ENCODE peak calls at places on chromosomes 12 and 14, in five cellular contexts. H, P, I, K and Y are unnamed samples.

GRCh38 chr12:19158909-19159308 is 29.4 kb downstream of the PLEKHA5 start:
- DNase-seq in H (no peak), K (no peak), I (no peak), P (no peak), Y (no peak)

GRCh38 chr12:2970744-2971143 is 11.5 kb downstream of the TEAD4 start:
- DNase-seq in I (peak), K (no peak), H (no peak), P (no peak), Y (no peak)

GRCh38 chr12:118650586-118650960 is 274.2 kb downstream of the SUDS3 start:
- DNase-seq in I (no peak), K (no peak), H (no peak), P (no peak), Y (no peak)

GRCh38 chr14:92692822-92693226 is 55.6 kb downstream of the LGMN start:
- DNase-seq in P (no peak), K (peak), I (no peak), H (peak), Y (no peak)

GRCh38 chr14:101849640-101850039 is 88.1 kb downstream of the PPP2R5C start:
- DNase-seq in P (no peak), H (no peak), I (no peak), K (no peak), Y (no peak)

GRCh38 chr12:78340406-78340805 is 509.7 kb downstream of the NAV3 start:
- DNase-seq in P (no peak), H (no peak), I (no peak), K (no peak), Y (no peak)

GRCh38 chr14:26180221-26180620 is 417.6 kb downstream of the NOVA1 start:
- DNase-seq in P (no peak), I (no peak), H (no peak), K (no peak), Y (no peak)

GRCh38 chr12:68611094-68611818 is 557 bp downstream of the RAP1B start:
- DNase-seq in K (peak), P (peak), I (peak), H (peak), Y (no peak)

GRCh38 chr14:52248057-52248456 is 19.4 kb upstream of the PTGDR start:
- DNase-seq in I (no peak), H (no peak), K (no peak), P (no peak), Y (no peak)

GRCh38 chr12:23887055-23887835 is 62.2 kb downstream of the SOX5 start:
- DNase-seq in H (no peak), P (no peak), I (no peak), K (no peak), Y (no peak)

GRCh38 chr12:57278465-57279453 is 27.8 kb upstream of the STAC3 start:
- DNase-seq in K (no peak), H (no peak), P (no peak), I (no peak), Y (no peak)

GRCh38 chr12:45878630-45879255 is 111.6 kb downstream of the SCAF11 start:
- DNase-seq in I (no peak), K (no peak), P (no peak), H (no peak), Y (no peak)

GRCh38 chr14:90626550-90626949 is 189.7 kb downstream of the TTC7B start:
- DNase-seq in K (no peak), H (no peak), P (no peak), I (peak), Y (no peak)

GRCh38 chr14:105536691-105537579 is 10.6 kb downstream of the TMEM121 start:
- DNase-seq in P (no peak), I (no peak), H (no peak), K (no peak), Y (no peak)

GRCh38 chr12:49301759-49302158 is 6.8 kb downstream of the PRPH start:
- DNase-seq in K (no peak), H (no peak), P (peak), I (no peak), Y (no peak)

GRCh38 chr12:126390969-126391566 is 1325.8 kb downstream of the AACS start:
- DNase-seq in H (no peak), P (no peak), K (no peak), I (no peak), Y (no peak)

GRCh38 chr12:51186465-51186864 is 13.5 kb upstream of the TFCP2 start:
- DNase-seq in P (no peak), H (no peak), K (no peak), I (no peak), Y (no peak)

GRCh38 chr12:125983784-125984510 is 918.7 kb downstream of the AACS start:
- DNase-seq in I (no peak), P (no peak), H (peak), K (no peak), Y (no peak)

GRCh38 chr14:23125933-23126524 is 7.0 kb upstream of the CEBPE start:
- DNase-seq in P (no peak), I (peak), K (no peak), H (no peak), Y (no peak)

GRCh38 chr12:89542912-89543592 is 17.2 kb upstream of the POC1B start:
- DNase-seq in P (peak), I (peak), K (no peak), H (peak), Y (peak)

GRCh38 chr12:56565510-56566101 is 44.0 kb downstream of the RBMS2 start:
- DNase-seq in H (peak), K (peak), I (peak), P (peak), Y (peak)

GRCh38 chr14:101839236-101839635 is 77.7 kb downstream of the PPP2R5C start:
- DNase-seq in H (no peak), P (peak), K (no peak), I (no peak), Y (no peak)

GRCh38 chr14:61706096-61706690 is 10.9 kb downstream of the HIF1A start:
- DNase-seq in H (no peak), K (no peak), P (no peak), I (no peak), Y (no peak)

GRCh38 chr12:122753213-122753571 is 568 bp downstream of the DENR start:
- DNase-seq in H (no peak), P (peak), K (no peak), I (no peak), Y (no peak)

GRCh38 chr14:74611672-74612345 is at the start of gene LTBP2:
- DNase-seq in P (no peak), K (no peak), H (no peak), I (no peak), Y (no peak)

GRCh38 chr12:1073652-1074051 is 82.6 kb downstream of the ERC1 start:
- DNase-seq in P (no peak), I (no peak), K (no peak), H (no peak), Y (no peak)

GRCh38 chr12:15978431-15978950 is 67.4 kb downstream of the DERA start:
- DNase-seq in H (no peak), P (no peak), I (no peak), K (no peak), Y (peak)

GRCh38 chr14:20555845-20556244 is 5.0 kb downstream of the RNASE9 start:
- DNase-seq in P (no peak), K (no peak), H (no peak), I (no peak), Y (no peak)

GRCh38 chr12:122319312-122319638 is 53.0 kb upstream of the VPS33A start:
- DNase-seq in K (no peak), H (no peak), I (no peak), P (no peak), Y (no peak)

GRCh38 chr12:13187399-13187798 is 9.1 kb upstream of the EMP1 start:
- DNase-seq in K (no peak), H (no peak), I (no peak), P (no peak), Y (no peak)

GRCh38 chr12:41980390-41980789 is 164.3 kb downstream of the GXYLT1 start:
- DNase-seq in I (no peak), K (no peak), P (no peak), H (no peak), Y (no peak)

GRCh38 chr12:73863541-73863940 is 674.1 kb upstream of the ATXN7L3B start:
- DNase-seq in H (no peak), I (no peak), P (no peak), K (no peak), Y (no peak)

GRCh38 chr12:66903782-66904396 is 225.0 kb upstream of the GRIP1 start:
- DNase-seq in P (no peak), I (no peak), K (no peak), H (no peak), Y (no peak)

GRCh38 chr12:79448816-79449215 is 241.9 kb downstream of the PAWR start:
- DNase-seq in H (no peak), P (no peak), K (no peak), I (no peak), Y (no peak)

GRCh38 chr12:80195143-80195726 is 95.9 kb downstream of the OTOGL start:
- DNase-seq in P (peak), H (no peak), I (no peak), K (no peak), Y (no peak)

GRCh38 chr12:66065146-66065545 is 65.4 kb downstream of the LLPH start:
- DNase-seq in K (no peak), I (no peak), H (no peak), P (no peak), Y (no peak)

GRCh38 chr12:49059063-49059384 is 1.6 kb downstream of the KMT2D start:
- DNase-seq in I (no peak), K (no peak), H (no peak), P (no peak), Y (no peak)

GRCh38 chr12:43789941-43790340 is 16.2 kb downstream of the TWF1 start:
- DNase-seq in H (no peak), I (no peak), K (no peak), P (no peak), Y (peak)

GRCh38 chr12:123250471-123251383 is 17.5 kb downstream of the MTRFR start:
- DNase-seq in H (peak), K (peak), P (no peak), I (peak), Y (no peak)

DNA sequence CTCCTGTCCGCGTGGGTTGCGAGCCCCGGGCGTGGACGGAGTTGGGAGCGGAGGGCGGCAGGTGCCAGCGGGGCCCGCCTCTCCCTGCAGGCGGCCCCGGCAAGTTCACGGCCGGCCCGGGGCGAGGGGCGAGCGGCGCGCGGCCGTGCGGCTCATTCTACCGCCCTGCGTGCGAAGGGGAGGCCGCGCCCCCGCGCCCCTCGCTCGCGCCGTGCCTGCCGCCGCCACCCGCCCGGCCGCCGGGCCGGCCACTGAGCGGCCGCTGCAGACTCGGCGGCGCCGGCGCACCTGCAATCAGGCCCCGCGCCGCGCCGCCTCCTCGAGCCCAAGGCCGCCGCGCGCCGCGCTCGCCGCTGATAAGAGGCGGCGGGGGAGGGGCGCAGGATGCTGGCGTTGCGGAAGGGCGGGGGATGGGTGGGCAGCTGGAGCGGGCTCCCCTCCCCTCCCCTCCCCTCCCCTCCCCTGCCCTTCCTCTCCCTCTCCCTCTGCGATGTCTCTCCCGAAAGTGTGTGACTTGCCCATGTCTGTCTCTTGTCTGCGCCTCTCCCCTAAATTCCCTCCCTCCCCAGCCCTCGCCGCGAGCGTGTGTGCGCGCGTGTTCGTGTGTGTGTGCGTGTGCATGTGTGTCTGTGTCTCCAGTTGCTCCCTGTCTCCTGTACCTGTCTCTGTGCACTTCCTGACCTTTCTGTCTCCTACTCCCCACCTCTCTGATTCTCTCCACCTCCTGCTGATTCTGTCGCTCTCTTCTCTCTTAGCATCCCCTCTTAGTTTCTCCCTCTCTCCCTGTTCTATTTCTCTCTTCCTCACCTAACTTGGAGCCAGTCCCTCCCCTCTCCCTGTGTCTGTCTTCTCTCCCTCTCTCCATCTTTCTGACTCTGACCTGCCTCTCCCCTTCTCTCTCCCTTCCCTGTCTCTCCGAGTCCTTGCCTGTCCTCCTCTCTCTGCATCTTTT is 768.1 kb upstream of the TBX3 start:
- DNase-seq in P (peak), K (no peak), I (no peak), H (peak), Y (no peak)
- H3K4me3 ChIP-seq in P (peak), K (no peak), I (peak), H (peak), Y (peak)

GRCh38 chr12:33605776-33606175 is 166.2 kb upstream of the SYT10 start:
- DNase-seq in H (no peak), K (no peak), I (no peak), P (peak), Y (no peak)
- TF ChIP-seq CTCF in H (peak), K (peak), I (no peak), P (peak), Y (peak)

DNA sequence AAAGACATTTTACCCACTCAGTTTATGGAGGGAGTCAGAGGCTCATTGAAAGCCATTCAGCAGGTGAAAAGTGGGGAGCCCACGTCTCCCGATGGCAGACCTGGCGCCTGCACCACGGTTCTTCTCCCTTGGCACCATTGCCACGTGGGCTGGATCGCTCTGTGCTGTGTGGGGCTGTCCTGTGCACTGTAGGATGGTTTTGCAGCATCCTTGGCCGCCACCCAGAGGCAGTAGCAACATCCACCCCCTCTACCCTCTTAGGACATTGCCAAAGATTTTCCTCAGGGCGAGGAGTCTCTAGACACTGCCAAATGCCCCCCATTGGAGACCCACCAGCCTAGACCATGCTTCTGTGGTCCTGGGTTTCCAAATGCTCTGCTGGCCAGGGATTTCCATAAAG is 60.2 kb downstream of the SYNE3 start:
- DNase-seq in K (peak), H (no peak), I (no peak), P (no peak), Y (no peak)
- H3K4me3 ChIP-seq in K (no peak), H (no peak), I (no peak), P (no peak), Y (no peak)

GRCh38 chr14:29536886-29537511 is 390.6 kb downstream of the PRKD1 start:
- DNase-seq in K (no peak), H (no peak), I (no peak), P (peak), Y (no peak)
- TF ChIP-seq CTCF in K (peak), H (peak), I (no peak), P (peak), Y (peak)

GRCh38 chr14:68470361-68470760 is 322.5 kb downstream of the ZFP36L1 start:
- DNase-seq in I (no peak), H (no peak), K (no peak), P (no peak), Y (no peak)

GRCh38 chr14:68469208-68469713 is 323.6 kb downstream of the ZFP36L1 start:
- DNase-seq in K (no peak), P (no peak), H (no peak), I (no peak), Y (no peak)

GRCh38 chr14:68471964-68472508 is 320.8 kb downstream of the ZFP36L1 start:
- DNase-seq in P (no peak), H (no peak), K (no peak), I (no peak), Y (no peak)

GRCh38 chr14:68473050-68473449 is 319.8 kb downstream of the ZFP36L1 start:
- DNase-seq in P (no peak), I (peak), H (no peak), K (peak), Y (no peak)

DNA sequence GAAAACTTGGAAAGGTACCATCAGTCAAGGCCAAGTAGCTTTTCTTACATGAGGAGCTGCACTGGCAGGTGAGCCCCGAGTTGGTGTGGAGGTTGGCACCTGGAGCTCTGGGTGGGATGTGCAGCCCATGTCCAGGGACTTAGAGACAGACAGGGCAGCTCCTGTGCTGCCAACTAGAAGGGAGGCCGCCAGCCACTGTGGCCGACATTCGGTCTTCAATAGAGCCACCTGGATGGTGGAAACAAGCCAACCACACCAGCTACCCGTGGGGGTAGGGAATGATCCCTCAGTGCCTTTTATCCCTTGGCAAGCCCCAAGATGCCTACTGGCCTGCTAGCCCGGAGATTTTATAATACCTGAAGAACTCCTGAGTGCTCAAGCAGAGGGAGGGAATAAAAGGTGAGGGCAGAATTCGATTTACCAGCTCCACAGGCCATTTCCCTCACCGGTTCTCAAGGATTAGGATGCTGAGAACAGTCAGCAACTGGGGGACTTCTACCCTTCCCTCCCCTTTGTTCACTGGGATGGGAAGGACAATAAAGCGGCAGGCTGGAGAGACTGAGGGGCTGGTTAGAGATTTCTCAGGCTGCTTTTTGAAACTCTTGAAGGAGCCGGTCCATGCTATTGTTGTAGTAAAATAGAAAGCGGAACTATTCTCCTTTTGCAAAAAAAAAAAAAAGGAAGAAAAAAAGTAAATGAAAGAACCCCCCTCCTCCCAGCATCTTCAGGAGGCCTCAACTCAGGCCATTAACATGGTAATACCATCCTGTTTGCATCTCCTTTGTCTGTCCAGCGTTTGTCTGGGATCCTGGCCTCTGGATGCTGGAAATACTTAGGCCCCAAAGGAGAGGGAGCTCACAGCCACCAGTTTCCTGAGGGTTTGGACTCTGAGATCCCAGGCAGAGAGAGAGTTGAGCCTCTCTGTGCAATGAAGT is 321.6 kb downstream of the ZFP36L1 start:
- DNase-seq in I (no peak), P (peak), K (peak), H (no peak), Y (no peak)
- H3K4me3 ChIP-seq in I (no peak), P (no peak), K (no peak), H (no peak), Y (no peak)

GRCh38 chr14:29897181-29897580 is 30.5 kb downstream of the PRKD1 start:
- DNase-seq in H (no peak), K (no peak), P (no peak), I (no peak), Y (no peak)
- TF ChIP-seq CTCF in H (no peak), K (no peak), P (no peak), I (no peak), Y (no peak)

GRCh38 chr12:47813491-47814196 is 6.1 kb downstream of the HDAC7 start:
- DNase-seq in K (peak), H (no peak), I (no peak), P (peak), Y (no peak)

GRCh38 chr12:47811070-47811391 is 8.7 kb downstream of the HDAC7 start:
- DNase-seq in I (no peak), K (no peak), P (no peak), H (no peak), Y (no peak)

GRCh38 chr12:47814539-47815170 is 5.0 kb downstream of the HDAC7 start:
- DNase-seq in I (no peak), P (no peak), K (peak), H (no peak), Y (no peak)

GRCh38 chr12:47812797-47813490 is 6.8 kb downstream of the HDAC7 start:
- DNase-seq in P (peak), K (peak), I (peak), H (peak), Y (no peak)

GRCh38 chr12:47811581-47812484 is 7.9 kb downstream of the HDAC7 start:
- DNase-seq in I (peak), K (no peak), H (no peak), P (no peak), Y (no peak)
- H3K4me3 ChIP-seq in I (peak), K (peak), H (peak), P (peak), Y (no peak)